ENCODE peak calls at places on chromosomes 7 and 10, in ten cellular contexts. T, R, G, L, X, D, Z, W, F and M are unnamed samples.

GRCh38 chr10:59879363-59879935 is 26.9 kb downstream of the CCDC6 start:
- DNase-seq in F (no peak), W (no peak), T (no peak), G (no peak), Z (no peak), R (no peak), X (no peak), D (peak; percentile 5), L (no peak), M (no peak)

GRCh38 chr7:111561659-111561908 is 708 bp downstream of the IMMP2L start:
- DNase-seq in G (no peak), D (no peak), R (no peak), Z (no peak), F (no peak), X (no peak), L (peak; percentile 11), T (no peak), W (no peak), M (no peak)

GRCh38 chr7:31890751-31891150 is 179.5 kb downstream of the PDE1C start:
- DNase-seq in R (no peak), F (no peak), D (no peak), W (no peak), L (no peak), Z (no peak), T (no peak), G (no peak), X (no peak), M (no peak)

GRCh38 chr10:49595003-49595712 is 15.0 kb upstream of the SLC18A3 start:
- DNase-seq in T (no peak), D (no peak), L (no peak), W (no peak), Z (no peak), X (no peak), R (no peak), G (no peak), F (no peak), M (no peak)

GRCh38 chr10:4215963-4216575 is 431.1 kb upstream of the KLF6 start:
- DNase-seq in X (no peak), F (no peak), W (no peak), G (no peak), Z (no peak), R (no peak), T (no peak), D (no peak), L (no peak), M (no peak)

GRCh38 chr7:55778631-55779030 is 83.9 kb downstream of the SEPTIN14 start:
- DNase-seq in R (no peak), W (no peak), G (no peak), Z (no peak), D (no peak), L (no peak), T (no peak), F (no peak), X (no peak), M (no peak)

GRCh38 chr10:52563361-52563760 is 209.2 kb downstream of the MBL2 start:
- DNase-seq in F (no peak), X (no peak), R (peak; percentile 7), D (no peak), T (no peak), G (no peak), W (no peak), Z (no peak), L (no peak), M (no peak)

GRCh38 chr7:7114575-7115291 is 67.6 kb upstream of the C1GALT1 start:
- DNase-seq in Z (peak; percentile 16), G (no peak), W (no peak), T (no peak), L (no peak), D (no peak), F (no peak), X (no peak), R (no peak), M (no peak)

GRCh38 chr7:39413866-39414668 is 152.1 kb upstream of the YAE1 start:
- DNase-seq in D (peak; percentile 78), F (peak; percentile 32), X (no peak), L (peak; percentile 78), T (no peak), R (no peak), W (no peak), Z (peak; percentile 28), G (peak; percentile 40), M (peak; percentile 9)

GRCh38 chr7:127819975-127820778 is 168.2 kb downstream of the SND1 start:
- DNase-seq in G (peak; percentile 86), X (peak; percentile 18), R (peak; percentile 90), F (no peak), W (no peak), T (no peak), L (no peak), D (peak; percentile 24), Z (no peak), M (peak; percentile 12)

GRCh38 chr7:142894112-142894835 is 8.7 kb upstream of the TRPV6 start:
- DNase-seq in D (no peak), Z (no peak), T (no peak), W (no peak), F (no peak), R (no peak), G (no peak), L (no peak), X (no peak), M (no peak)

GRCh38 chr10:7046615-7047014 is 364.2 kb downstream of the SFMBT2 start:
- DNase-seq in R (no peak), D (no peak), L (no peak), Z (no peak), T (no peak), F (no peak), G (no peak), X (no peak), W (no peak), M (no peak)

GRCh38 chr10:48224296-48224695 is 50.2 kb downstream of the FRMPD2 start:
- DNase-seq in F (no peak), G (no peak), D (no peak), X (no peak), Z (no peak), T (no peak), L (no peak), W (no peak), R (no peak), M (no peak)

GRCh38 chr10:95377950-95378349 is 87.1 kb upstream of the PDLIM1 start:
- DNase-seq in X (no peak), R (no peak), T (no peak), Z (no peak), F (no peak), D (no peak), G (no peak), W (no peak), L (no peak), M (no peak)

GRCh38 chr10:47060993-47061500 is 149.8 kb downstream of the PTPN20 start:
- DNase-seq in T (no peak), X (no peak), F (no peak), L (no peak), D (no peak), Z (no peak), W (no peak), R (no peak), G (no peak), M (no peak)

GRCh38 chr7:92988051-92988450 is 129.7 kb downstream of the SAMD9 start:
- DNase-seq in G (peak; percentile 53), D (no peak), X (peak; percentile 11), R (peak; percentile 78), Z (no peak), L (no peak), W (no peak), T (no peak), F (peak; percentile 37), M (peak; percentile 23)

GRCh38 chr10:91668935-91669334 is 36.1 kb upstream of the PPP1R3C start:
- DNase-seq in X (no peak), T (no peak), W (no peak), F (no peak), R (no peak), L (no peak), Z (no peak), G (no peak), D (no peak), M (no peak)

GRCh38 chr10:44937201-44938005 is 22.2 kb upstream of the RASSF4 start:
- DNase-seq in Z (peak; percentile 9), D (no peak), T (no peak), G (no peak), L (no peak), X (no peak), W (no peak), F (peak; percentile 63), R (peak; percentile 77), M (no peak)

GRCh38 chr7:29449569-29450260 is 113.9 kb upstream of the PRR15 start:
- DNase-seq in F (no peak), T (peak; percentile 20), R (peak; percentile 67), W (no peak), G (no peak), L (no peak), X (no peak), D (no peak), Z (no peak), M (no peak)